ENCODE peak calls at places on chromosomes 7 and 10, in eight cellular contexts. R is neural progenitor cell, Z is psoas muscle, G is OCI-LY7, V is mammary epithelial cell, C is H1, H is stomach, S is PC-3. E is an unnamed sample. For H3K4me1, the result is how much of the 10 kb centered on the place peaks cover.

GRCh38 chr7:85025312-85025756 is 161.5 kb downstream of the SEMA3D start:
- DNase-seq in R (no peak), Z (no peak), G (no peak), V (peak), C (no peak), H (peak), S (peak), E (peak)

GRCh38 chr10:79425074-79425532 is 20.3 kb downstream of the ZCCHC24 start:
- DNase-seq in R (no peak), Z (no peak), G (no peak), V (no peak), C (no peak), H (no peak), S (no peak), E (no peak)

GRCh38 chr10:24925799-24926198 is 26.6 kb downstream of the PRTFDC1 start:
- DNase-seq in R (no peak), Z (no peak), G (no peak), V (no peak), C (no peak), H (no peak), S (no peak), E (no peak)

GRCh38 chr10:37831495-37832333 is 25.7 kb downstream of the ZNF248 start:
- DNase-seq in R (no peak), Z (no peak), G (no peak), V (no peak), C (no peak), H (no peak), S (peak), E (no peak)

GRCh38 chr7:49099587-49100326 is 175.4 kb downstream of the CDC14C start:
- DNase-seq in R (no peak), Z (no peak), G (peak), V (no peak), C (no peak), H (no peak), S (peak), E (no peak)

GRCh38 chr10:10056958-10057357 is 960.7 kb upstream of the CELF2 start:
- DNase-seq in R (peak), Z (no peak), G (peak), V (no peak), C (no peak), H (no peak), S (no peak), E (no peak)

GRCh38 chr10:95560288-95561199 is 627 bp downstream of the SORBS1 start:
- DNase-seq in R (peak), Z (peak), G (peak), V (peak), C (no peak), H (peak), S (peak), E (no peak)

GRCh38 chr10:44908071-44908709 is 2.9 kb upstream of the TMEM72 start:
- DNase-seq in R (peak), Z (peak), G (no peak), V (no peak), C (no peak), H (no peak), S (peak), E (no peak)

GRCh38 chr10:3775671-3776551 is 9.1 kb downstream of the KLF6 start:
- DNase-seq in R (peak), Z (peak), G (no peak), V (peak), C (no peak), H (no peak), S (peak), E (peak)

GRCh38 chr10:128483216-128483615 is 357.0 kb upstream of the MKI67 start:
- DNase-seq in R (no peak), Z (no peak), G (no peak), V (no peak), C (no peak), H (no peak), S (no peak), E (no peak)

GRCh38 chr10:125448596-125448995 is 234.4 kb downstream of the TEX36 start:
- DNase-seq in R (peak), Z (no peak), G (peak), V (peak), C (peak), H (no peak), S (peak), E (peak)

GRCh38 chr7:82441916-82442478 is 1.6 kb downstream of the CACNA2D1 start:
- DNase-seq in R (peak), Z (no peak), G (no peak), V (peak), C (no peak), H (no peak), S (peak), E (peak)

GRCh38 chr10:58919927-58920654 is 256.4 kb upstream of the PHYHIPL start:
- DNase-seq in R (peak), Z (no peak), G (no peak), V (peak), C (no peak), H (no peak), S (peak), E (peak)

GRCh38 chr7:158952776-158953175 is 96.4 kb downstream of the DYNC2I1 start:
- DNase-seq in R (no peak), Z (no peak), G (no peak), V (no peak), C (no peak), H (no peak), S (no peak), E (no peak)

GRCh38 chr10:14834588-14834987 is 3.2 kb downstream of the CDNF start:
- DNase-seq in R (no peak), Z (no peak), G (no peak), V (no peak), C (no peak), H (no peak), S (no peak), E (no peak)

GRCh38 chr10:51685768-51686167 is 13.6 kb downstream of the CSTF2T start:
- DNase-seq in R (peak), Z (no peak), G (no peak), V (peak), C (no peak), H (no peak), S (peak), E (no peak)

GRCh38 chr10:27799046-27799445 is 53.4 kb upstream of the MKX start:
- DNase-seq in R (no peak), Z (no peak), G (no peak), V (no peak), C (no peak), H (no peak), S (no peak), E (no peak)

GRCh38 chr7:128799451-128799850 is 7.7 kb downstream of the CCDC136 start:
- DNase-seq in R (no peak), Z (no peak), G (no peak), V (no peak), C (no peak), H (no peak), S (no peak), E (no peak)

GRCh38 chr10:114684085-114684821 is 26.2 kb upstream of the ABLIM1 start:
- DNase-seq in R (no peak), Z (peak), G (no peak), V (no peak), C (no peak), H (peak), S (peak), E (no peak)

GRCh38 chr10:91614254-91614624 is 18.6 kb downstream of the PPP1R3C start:
- DNase-seq in R (no peak), Z (no peak), G (no peak), V (peak), C (no peak), H (no peak), S (peak), E (peak)

GRCh38 chr7:123674399-123675091 is 18.9 kb downstream of the LMOD2 start:
- DNase-seq in R (no peak), Z (no peak), G (no peak), V (peak), C (no peak), H (no peak), S (no peak), E (peak)

GRCh38 chr10:118564652-118565051 is 30.8 kb downstream of the PRLHR start:
- DNase-seq in R (peak), Z (no peak), G (no peak), V (no peak), C (no peak), H (no peak), S (peak), E (no peak)

GRCh38 chr7:141300816-141301215 is 227.0 kb downstream of the TMEM178B start:
- DNase-seq in R (no peak), Z (no peak), G (no peak), V (no peak), C (no peak), H (no peak), S (no peak), E (no peak)

GRCh38 chr7:119665791-119666190 is 607.2 kb upstream of the KCND2 start:
- DNase-seq in R (no peak), Z (no peak), G (no peak), V (no peak), C (no peak), H (no peak), S (no peak), E (no peak)

GRCh38 chr10:26890956-26891355 is 30.2 kb upstream of the ABI1 start:
- DNase-seq in R (peak), Z (no peak), G (peak), V (peak), C (no peak), H (peak), S (peak), E (peak)

GRCh38 chr10:29736325-29737208 is 101.8 kb upstream of the SVIL start:
- DNase-seq in R (peak), Z (peak), G (no peak), V (peak), C (no peak), H (peak), S (peak), E (no peak)

GRCh38 chr7:138961159-138961558 is 20.0 kb downstream of the KIAA1549 start:
- DNase-seq in R (no peak), Z (no peak), G (no peak), V (no peak), C (no peak), H (peak), S (no peak), E (no peak)

GRCh38 chr10:92571649-92572048 is 2.2 kb downstream of the IDE start:
- DNase-seq in R (no peak), Z (no peak), G (no peak), V (no peak), C (no peak), H (no peak), S (no peak), E (no peak)

GRCh38 chr7:32299133-32299702 is 191.0 kb downstream of the LSM5 start:
- DNase-seq in R (peak), Z (peak), G (no peak), V (no peak), C (no peak), H (no peak), S (no peak), E (no peak)

GRCh38 chr10:120700421-120700820 is 150.7 kb upstream of the WDR11 start:
- DNase-seq in R (no peak), Z (no peak), G (no peak), V (no peak), C (no peak), H (no peak), S (no peak), E (no peak)

GRCh38 chr10:129411772-129412171 is 55.3 kb upstream of the MGMT start:
- DNase-seq in R (no peak), Z (no peak), G (no peak), V (no peak), C (no peak), H (no peak), S (no peak), E (no peak)

GRCh38 chr10:132582795-132583194 is 45.2 kb downstream of the INPP5A start:
- DNase-seq in R (no peak), Z (no peak), G (no peak), V (no peak), C (no peak), H (no peak), S (no peak), E (no peak)

GRCh38 chr7:140160308-140160707 is 16.5 kb downstream of the KDM7A start:
- DNase-seq in R (peak), Z (no peak), G (no peak), V (no peak), C (no peak), H (no peak), S (no peak), E (no peak)

GRCh38 chr7:138063400-138063799 is 12.9 kb upstream of the AKR1D1 start:
- DNase-seq in R (no peak), Z (no peak), G (no peak), V (no peak), C (no peak), H (no peak), S (no peak), E (no peak)

GRCh38 chr10:88497878-88498277 is 85.2 kb downstream of the RNLS start:
- DNase-seq in R (no peak), Z (no peak), G (no peak), V (no peak), C (no peak), H (no peak), S (no peak), E (no peak)

GRCh38 chr7:81447351-81447952 is 322.4 kb downstream of the HGF start:
- DNase-seq in R (peak), Z (no peak), G (no peak), V (peak), C (no peak), H (no peak), S (peak), E (peak)

GRCh38 chr10:73159038-73159648 is 8.7 kb downstream of the ECD start:
- DNase-seq in R (peak), Z (peak), G (peak), V (peak), C (peak), H (peak), S (peak), E (no peak)

GRCh38 chr10:17227367-17228080 is 517 bp upstream of the VIM start:
- DNase-seq in R (no peak), Z (no peak), G (peak), V (no peak), C (no peak), H (no peak), S (no peak), E (no peak)

GRCh38 chr7:103347507-103348267 is at the start of gene PSMC2:
- DNase-seq in R (peak), Z (peak), G (peak), V (peak), C (peak), H (peak), S (peak), E (peak)
- H3K4me1 ChIP-seq in R (under half), Z (half or more), G (under half), V (under half), C (under half), H (under half), S (under half), E (under half)

DNA sequence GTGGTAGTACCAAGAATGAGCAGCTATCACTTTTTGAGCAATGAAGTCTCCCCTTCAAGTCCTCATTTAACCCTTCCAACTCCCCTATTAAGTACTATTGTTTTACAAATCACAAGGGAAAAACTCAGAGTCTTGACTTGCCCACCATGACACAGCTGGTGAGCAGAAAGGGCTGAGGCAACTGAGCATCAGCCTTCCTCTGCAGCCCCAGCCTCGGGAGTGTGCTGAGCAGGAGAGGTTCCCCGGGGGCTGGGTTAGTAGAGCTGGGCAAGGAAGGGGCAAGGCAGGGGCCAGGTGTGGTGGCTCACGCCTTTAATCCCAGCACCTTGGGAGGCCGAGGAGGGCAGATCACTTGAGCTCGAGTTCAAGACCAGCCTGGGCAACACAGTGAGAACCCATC is 3.2 kb downstream of the FRAT2 start:
- DNase-seq in R (no peak), Z (no peak), G (no peak), V (no peak), C (no peak), H (no peak), S (no peak), E (no peak)
- H3K4me1 ChIP-seq in R (under half), Z (under half), G (under half), V (under half), C (under half), H (half or more), S (under half), E (under half)

DNA sequence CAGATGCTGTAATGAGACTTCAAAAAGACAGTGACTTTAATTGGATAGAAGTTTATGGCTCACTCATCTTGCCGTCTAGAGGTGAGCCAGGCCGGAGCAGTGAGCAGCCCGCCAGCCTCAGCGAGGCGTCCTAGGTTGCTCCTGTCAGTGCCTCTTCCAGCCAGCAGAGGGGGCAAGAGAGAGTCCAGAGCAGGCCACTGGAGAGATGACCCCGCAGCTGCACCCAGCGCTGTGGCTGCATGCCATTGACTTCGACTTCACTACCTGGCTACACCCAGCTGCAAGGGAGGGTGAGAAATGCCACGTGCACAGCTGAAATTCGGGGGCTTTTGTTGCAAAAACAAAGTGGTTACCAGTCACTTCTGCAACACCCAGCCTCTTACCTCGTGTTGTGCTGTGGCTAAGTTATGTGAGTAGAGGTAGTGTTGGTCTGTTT is 26.5 kb downstream of the NUB1 start:
- DNase-seq in R (peak), Z (peak), G (peak), V (peak), C (peak), H (peak), S (peak), E (peak)
- H3K4me1 ChIP-seq in R (under half), Z (under half), G (under half), V (under half), C (under half), H (under half), S (under half), E (under half)

DNA sequence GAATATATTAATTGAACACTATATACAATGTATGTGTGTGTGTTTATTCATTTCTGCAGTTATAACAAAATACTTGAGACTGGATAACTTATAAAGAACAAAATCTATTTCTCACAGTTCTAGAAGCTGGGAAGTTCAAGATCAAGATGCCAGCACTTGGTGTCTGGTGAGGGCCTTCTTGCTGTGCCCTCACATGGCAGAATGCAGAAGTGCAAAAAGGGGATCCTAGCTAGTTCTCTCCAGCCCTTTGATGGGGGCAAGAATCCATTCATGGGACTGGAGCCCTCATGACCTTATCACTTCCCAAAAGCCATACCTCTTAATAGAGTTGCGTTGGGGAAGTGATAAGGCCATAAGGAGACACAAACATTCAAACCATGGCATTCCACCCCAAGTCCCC is 8.4 kb downstream of the GRB10 start:
- DNase-seq in R (no peak), Z (no peak), G (no peak), V (no peak), C (no peak), H (no peak), S (no peak), E (no peak)
- H3K4me1 ChIP-seq in R (under half), Z (under half), G (under half), V (under half), C (under half), H (under half), S (under half), E (under half)

GRCh38 chr7:37431413-37431812 is 17.3 kb downstream of the ELMO1 start:
- DNase-seq in R (no peak), Z (no peak), G (no peak), V (no peak), C (no peak), H (no peak), S (no peak), E (no peak)
- H3K4me1 ChIP-seq in R (under half), Z (under half), G (under half), V (under half), C (under half), H (under half), S (under half), E (under half)

DNA sequence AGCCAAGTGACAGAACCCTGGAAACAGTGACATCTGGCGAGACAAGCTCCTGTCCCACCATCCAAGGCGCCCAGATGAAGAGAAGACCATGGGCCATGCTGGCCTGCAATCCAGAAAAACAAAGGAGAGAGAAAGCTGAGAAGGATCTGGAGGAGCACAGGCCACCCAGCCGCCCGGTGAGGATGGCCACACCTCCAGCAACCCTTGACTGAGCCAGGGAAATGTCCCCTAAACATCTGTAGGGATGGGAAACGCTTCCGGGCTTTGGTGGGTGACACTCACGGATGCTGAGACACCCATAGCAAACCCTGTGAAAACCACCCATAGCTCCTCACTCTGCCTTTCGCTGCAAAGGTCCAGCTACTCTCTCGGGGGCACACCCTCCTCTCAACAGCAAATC is 32.0 kb downstream of the TCERG1L start:
- DNase-seq in R (no peak), Z (no peak), G (no peak), V (no peak), C (no peak), H (no peak), S (no peak), E (no peak)
- H3K4me1 ChIP-seq in R (under half), Z (under half), G (under half), V (under half), C (under half), H (under half), S (under half), E (under half)

E was measured in foreskin keratinocyte.